ENCODE peak calls at places on chromosomes 4 and X, in four cellular contexts. F, U, E and S are unnamed samples.
A peak's percentile ranks its signal among the peaks of the same experiment; 100 is the strongest.

GRCh38 chrX:49230500-49231232 is 2.5 kb downstream of the CACNA1F start:
- DNase-seq in F (peak; percentile 30), U (no peak), E (no peak), S (no peak)

GRCh38 chr4:142005519-142005918 is 369.1 kb downstream of the IL15 start:
- DNase-seq in F (no peak), U (no peak), E (no peak), S (no peak)

GRCh38 chrX:151516538-151517187 is 46.8 kb upstream of the PASD1 start:
- DNase-seq in F (no peak), U (no peak), E (no peak), S (no peak)

GRCh38 chr4:10079951-10080873 is 36.4 kb downstream of the WDR1 start:
- DNase-seq in F (peak; percentile 15), U (peak; percentile 58), E (no peak), S (no peak)

GRCh38 chrX:100687128-100687527 is 43.1 kb downstream of the SRPX2 start:
- DNase-seq in F (no peak), U (no peak), E (no peak), S (no peak)

GRCh38 chr4:27524224-27524623 is 663.6 kb downstream of the STIM2 start:
- DNase-seq in F (no peak), U (no peak), E (no peak), S (no peak)

GRCh38 chrX:109619816-109620215 is 5.2 kb downstream of the KCNE5 start:
- DNase-seq in F (no peak), U (no peak), E (no peak), S (no peak)

GRCh38 chr4:76896048-76896447 is 1.9 kb downstream of the SOWAHB start:
- DNase-seq in F (no peak), U (no peak), E (no peak), S (no peak)

GRCh38 chrX:32687379-32687778 is 524.0 kb downstream of the DMD start:
- DNase-seq in F (no peak), U (no peak), E (no peak), S (no peak)

GRCh38 chrX:130224810-130225209 is 43.9 kb downstream of the ZNF280C start:
- DNase-seq in F (no peak), U (no peak), E (no peak), S (no peak)

GRCh38 chrX:155179343-155179997 is 36.8 kb upstream of the VBP1 start:
- DNase-seq in F (no peak), U (no peak), E (peak; percentile 15), S (no peak)

GRCh38 chrX:1778817-1779216 is 164.0 kb downstream of the ASMT start:
- DNase-seq in F (no peak), U (no peak), E (no peak), S (no peak)

GRCh38 chr4:136012250-136012649 is 1520.0 kb downstream of the PCDH18 start:
- DNase-seq in F (no peak), U (no peak), E (no peak), S (no peak)

GRCh38 chr4:62344474-62344873 is 1144.3 kb downstream of the ADGRL3 start:
- DNase-seq in F (no peak), U (no peak), E (no peak), S (no peak)

GRCh38 chr4:38764292-38764691 is 18.5 kb downstream of the TLR10 start:
- DNase-seq in F (no peak), U (no peak), E (no peak), S (no peak)

GRCh38 chr4:24753519-24753918 is 41.9 kb upstream of the SOD3 start:
- DNase-seq in F (no peak), U (no peak), E (no peak), S (no peak)

GRCh38 chr4:24511371-24512063 is 72.8 kb downstream of the DHX15 start:
- DNase-seq in F (no peak), U (no peak), E (no peak), S (no peak)

GRCh38 chrX:15903186-15903681 is 48.6 kb upstream of the AP1S2 start:
- DNase-seq in F (no peak), U (no peak), E (no peak), S (no peak)

GRCh38 chrX:31039327-31039711 is 32.5 kb downstream of the FTHL17 start:
- DNase-seq in F (no peak), U (no peak), E (no peak), S (no peak)